ENCODE peak calls at places on chromosomes 1 and 21, in four cellular contexts. F is HCT116, D is K562, J is H1. X is an unnamed sample.

GRCh38 chr21:45857761-45858160 is 123.8 kb upstream of the COL6A1 start:
- DNase-seq in D (no peak), F (no peak), J (peak; percentile 28), X (no peak)

GRCh38 chr1:212139526-212140137 is 104.1 kb downstream of the DTL start:
- DNase-seq in D (no peak), F (no peak), J (no peak), X (no peak)

GRCh38 chr1:3315991-3316943 is 138.2 kb upstream of the ARHGEF16 start:
- DNase-seq in J (no peak), F (no peak), D (no peak), X (no peak)

GRCh38 chr1:59238993-59239392 is 57.9 kb upstream of the FGGY start:
- DNase-seq in J (no peak), F (no peak), D (no peak), X (no peak)

GRCh38 chr1:203796223-203796747 is 862 bp downstream of the ZBED6 start:
- DNase-seq in J (no peak), F (no peak), D (peak; percentile 34), X (peak; percentile 54)

GRCh38 chr1:212470059-212470458 is 37.3 kb downstream of the NENF start:
- DNase-seq in D (no peak), F (peak; percentile 46), J (no peak), X (no peak)

GRCh38 chr1:77655431-77655974 is 27.0 kb downstream of the ZZZ3 start:
- DNase-seq in F (no peak), J (no peak), D (no peak), X (peak; percentile 44)

GRCh38 chr1:171220551-171221175 is 27.6 kb upstream of the FMO1 start:
- DNase-seq in D (no peak), F (no peak), J (peak; percentile 67), X (no peak)

GRCh38 chr1:87636198-87636892 is 307.7 kb downstream of the LMO4 start:
- DNase-seq in F (no peak), D (no peak), J (no peak), X (no peak)

GRCh38 chr1:238492271-238492670 is 601.5 kb upstream of the ZP4 start:
- DNase-seq in D (no peak), J (no peak), F (no peak), X (no peak)

GRCh38 chr1:68232354-68233148 is at the start of gene WLS:
- DNase-seq in F (peak; percentile 38), D (no peak), J (peak; percentile 79), X (peak; percentile 24)

GRCh38 chr1:107897428-107898339 is 67.3 kb downstream of the VAV3 start:
- DNase-seq in D (no peak), J (no peak), F (no peak), X (no peak)

GRCh38 chr1:198890531-198890930 is 251.7 kb downstream of the PTPRC start:
- DNase-seq in F (no peak), D (no peak), J (no peak), X (no peak)

GRCh38 chr1:15736035-15736665 is at the start of gene SLC25A34:
- DNase-seq in F (no peak), J (no peak), D (no peak), X (no peak)

GRCh38 chr1:110672753-110673108 is 2.0 kb downstream of the KCNA3 start:
- DNase-seq in D (no peak), J (no peak), F (no peak), X (no peak)

GRCh38 chr1:29052100-29052499 is 71.6 kb downstream of the TMEM200B start:
- DNase-seq in D (no peak), F (no peak), J (no peak), X (no peak)

GRCh38 chr1:234154320-234155251 is 218.7 kb upstream of the COA6 start:
- DNase-seq in F (peak; percentile 70), J (no peak), D (peak; percentile 68), X (peak; percentile 84)

GRCh38 chr1:24526940-24527542 is 24.4 kb downstream of the RCAN3 start:
- DNase-seq in F (peak; percentile 16), D (peak; percentile 46), J (no peak), X (no peak)

GRCh38 chr21:17585875-17586450 is 26.7 kb downstream of the BTG3 start:
- DNase-seq in J (no peak), D (peak; percentile 19), F (peak; percentile 42), X (peak; percentile 18)

GRCh38 chr21:37231247-37231645 is 35.9 kb downstream of the VPS26C start:
- DNase-seq in F (no peak), D (no peak), J (peak; percentile 30), X (no peak)

GRCh38 chr1:3462356-3463012 is 8.0 kb downstream of the ARHGEF16 start:
- DNase-seq in J (no peak), F (no peak), D (no peak), X (no peak)

GRCh38 chr1:6445062-6445763 is 20.6 kb downstream of the ESPN start:
- DNase-seq in J (no peak), D (peak; percentile 39), F (no peak), X (no peak)

GRCh38 chr1:82775402-82776000 is 974.8 kb downstream of the ADGRL2 start:
- DNase-seq in D (peak; percentile 49), J (peak; percentile 81), F (peak; percentile 6), X (peak; percentile 78)

GRCh38 chr1:183484254-183484653 is 12.0 kb downstream of the SMG7 start:
- DNase-seq in F (no peak), J (no peak), D (no peak), X (no peak)

GRCh38 chr1:228457396-228458176 is 29.6 kb upstream of the RNF187 start:
- DNase-seq in F (peak; percentile 99), D (peak; percentile 100), J (peak; percentile 94), X (peak; percentile 100)

DNA sequence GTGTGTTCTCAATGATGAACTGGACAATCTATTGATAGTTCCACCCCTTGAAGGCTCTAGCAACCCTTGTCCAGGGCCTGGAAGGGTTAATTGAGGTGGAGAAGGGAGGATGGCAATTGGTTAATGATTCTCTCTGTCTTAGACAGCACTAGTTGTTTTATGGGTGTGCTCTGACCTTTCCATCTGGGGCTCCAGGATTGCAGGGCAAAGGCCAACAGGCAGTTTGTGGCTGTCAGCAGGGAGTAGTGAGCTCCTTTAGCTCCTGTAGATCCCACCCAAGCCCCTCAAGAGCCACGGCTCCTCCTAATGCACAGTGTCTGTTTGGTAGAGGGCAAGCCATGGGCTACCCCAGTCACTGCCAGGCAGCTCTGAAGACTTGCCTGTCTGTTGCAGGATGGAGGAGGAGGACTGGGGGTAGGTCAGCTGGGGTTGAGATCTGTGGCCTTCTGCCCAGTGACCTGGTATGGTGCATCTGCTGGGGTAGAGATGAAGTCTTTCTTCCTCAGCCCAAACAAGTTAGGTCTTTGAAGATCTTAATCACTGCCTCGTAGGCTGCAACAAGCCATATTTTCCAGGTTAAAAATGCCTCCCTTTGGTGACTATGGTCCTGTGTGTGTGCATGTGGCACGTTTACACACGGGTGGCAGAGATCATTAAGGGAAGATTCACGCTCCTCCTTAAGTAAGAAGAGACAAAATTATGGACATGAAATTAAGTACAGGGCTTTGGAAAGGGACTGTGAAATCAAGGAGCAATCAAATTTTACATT is 7.7 kb downstream of the MROH7 start:
- DNase-seq in J (no peak), F (no peak), D (peak; percentile 4), X (no peak)
- TF ChIP-seq JUND in J (no peak), F (no peak), D (no peak), X (no peak)

GRCh38 chr1:65813956-65814355 is 21.3 kb downstream of the PDE4B start:
- DNase-seq in F (no peak), J (no peak), D (no peak), X (no peak)
- TF ChIP-seq JUND in F (no peak), J (no peak), D (no peak), X (no peak)

GRCh38 chr1:102174259-102174863 is 177.6 kb upstream of the OLFM3 start:
- DNase-seq in D (peak; percentile 5), J (peak; percentile 54), F (no peak), X (no peak)
- TF ChIP-seq JUND in D (no peak), J (no peak), F (no peak), X (no peak)

DNA sequence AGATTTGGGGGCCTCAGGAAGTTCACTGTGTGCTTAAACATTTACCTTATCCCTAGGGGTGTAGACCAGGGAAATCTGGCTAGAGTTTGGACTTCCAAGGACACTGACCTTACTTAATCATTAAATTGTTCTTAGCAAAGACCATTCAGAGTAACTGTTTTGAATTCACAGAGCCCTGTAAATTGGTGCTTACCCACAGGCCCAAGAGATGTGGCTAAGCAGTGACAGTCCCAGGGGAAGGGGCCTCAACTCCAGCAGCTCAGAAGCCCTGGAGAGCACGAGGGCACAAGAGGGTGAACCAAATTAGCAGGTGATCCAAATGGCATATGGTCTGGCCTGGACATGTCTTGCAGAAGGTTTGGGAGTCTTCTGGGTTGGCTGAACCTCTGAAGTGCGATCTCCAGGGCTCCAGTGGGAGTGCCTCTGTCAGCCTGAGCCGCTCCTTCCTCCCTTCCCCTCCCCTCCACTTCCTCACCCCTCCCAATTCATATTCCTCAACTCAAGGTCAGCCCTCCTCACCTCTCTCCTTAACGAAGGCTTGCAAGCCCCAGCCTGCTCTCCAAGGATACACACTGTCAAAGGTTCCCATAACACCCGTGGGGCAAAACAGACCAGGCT is 4.3 kb downstream of the PAQR7 start:
- DNase-seq in J (no peak), D (peak; percentile 57), F (no peak), X (no peak)
- TF ChIP-seq JUND in J (no peak), D (no peak), F (no peak), X (no peak)

GRCh38 chr1:19250629-19251304 is 557 bp downstream of the EMC1 start:
- DNase-seq in J (no peak), F (no peak), D (peak; percentile 62), X (peak; percentile 5)

GRCh38 chr1:19255288-19255687 is 3.7 kb downstream of the MRTO4 start:
- DNase-seq in J (no peak), D (no peak), F (no peak), X (no peak)

GRCh38 chr1:19257178-19257914 is 5.7 kb downstream of the MRTO4 start:
- DNase-seq in D (no peak), F (no peak), J (no peak), X (no peak)

GRCh38 chr1:19254416-19254815 is 2.8 kb downstream of the MRTO4 start:
- DNase-seq in F (no peak), J (no peak), D (no peak), X (no peak)

DNA sequence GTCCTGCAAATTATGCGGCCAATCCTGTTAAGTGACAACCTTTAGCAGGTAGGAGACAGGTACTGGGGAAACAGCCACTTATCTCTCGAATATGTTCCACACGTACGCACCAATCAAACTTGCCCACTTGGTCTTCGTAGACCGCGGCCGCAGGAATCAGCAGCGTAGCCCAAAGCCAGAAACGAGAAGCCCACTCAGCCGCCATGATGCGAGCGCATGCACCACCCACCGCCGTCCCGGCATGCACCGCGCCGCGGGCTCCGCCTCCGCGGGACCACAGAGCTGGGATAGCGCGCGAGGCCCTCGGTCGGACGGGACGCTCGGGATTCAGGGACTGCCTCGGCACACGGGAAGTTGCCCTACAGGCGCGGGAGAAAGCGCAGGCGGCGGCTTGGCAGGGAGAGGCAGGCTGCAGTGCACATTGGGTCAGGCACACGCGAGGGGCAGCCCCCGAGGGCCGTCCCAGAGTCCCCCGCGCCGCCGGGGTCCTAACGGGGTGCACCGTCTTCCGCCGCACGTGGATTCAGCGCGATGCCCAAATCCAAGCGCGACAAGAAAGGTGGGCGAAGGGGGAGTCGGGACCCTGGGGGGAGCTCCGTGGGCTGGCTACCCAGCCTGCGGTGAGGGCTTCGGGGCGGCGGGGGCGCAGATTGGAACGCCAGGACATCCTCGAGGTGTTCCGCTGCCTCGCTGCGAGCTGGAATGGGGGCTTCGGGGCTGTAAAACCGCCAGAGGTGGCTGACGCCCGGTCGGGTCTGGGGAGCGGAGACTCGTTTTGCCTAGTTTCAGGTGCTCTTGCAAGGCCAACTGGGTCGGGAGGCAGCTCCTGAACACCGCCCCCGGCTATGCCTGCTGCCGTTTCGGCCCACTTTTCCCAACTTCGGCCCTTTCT is at the start of the genes EMC1 and MRTO4:
- DNase-seq in D (peak; percentile 94), J (peak; percentile 97), F (peak; percentile 48), X (peak; percentile 77)
- TF ChIP-seq JUND in D (no peak), J (peak; percentile 8), F (no peak), X (no peak)

X was measured in T47D.